ENCODE peak calls at places on chromosomes 6 and 20, in five cellular contexts. F is adipocyte, Y is Caco-2, G is cardiac muscle cell, T is HCT116. V is an unnamed sample.

GRCh38 chr6:24667378-24667803 is 514 bp downstream of the ACOT13 start:
- DNase-seq in Y (peak; percentile 71), T (no peak), G (peak; percentile 41), F (peak; percentile 35), V (no peak)

GRCh38 chr6:158780963-158781691 is 38.0 kb downstream of the EZR start:
- DNase-seq in G (no peak), T (no peak), F (no peak), Y (peak; percentile 69), V (no peak)

GRCh38 chr6:26187981-26188635 is 100.9 kb downstream of the HFE start:
- DNase-seq in Y (peak; percentile 42), F (peak; percentile 62), G (peak; percentile 63), T (peak; percentile 39), V (peak; percentile 87)

GRCh38 chr6:17267586-17267985 is 13.6 kb upstream of the RBM24 start:
- DNase-seq in T (no peak), Y (no peak), F (no peak), G (no peak), V (no peak)

GRCh38 chr6:70675822-70676221 is 8.1 kb downstream of the SMAP1 start:
- DNase-seq in Y (no peak), F (no peak), T (no peak), G (no peak), V (no peak)

GRCh38 chr20:31566658-31567379 is 38.3 kb upstream of the ID1 start:
- DNase-seq in F (no peak), G (no peak), T (peak; percentile 75), Y (no peak), V (no peak)

GRCh38 chr6:20705741-20706140 is 171.5 kb downstream of the CDKAL1 start:
- DNase-seq in F (no peak), Y (no peak), G (no peak), T (no peak), V (no peak)

GRCh38 chr20:39853664-39854063 is 835.4 kb downstream of the MAFB start:
- DNase-seq in G (peak; percentile 63), F (peak; percentile 52), Y (no peak), T (no peak), V (no peak)

GRCh38 chr6:22613695-22614094 is 44.3 kb downstream of the HDGFL1 start:
- DNase-seq in F (peak; percentile 61), T (no peak), Y (no peak), G (peak; percentile 47), V (no peak)

GRCh38 chr6:165183496-165184140 is 125.8 kb downstream of the C6orf118 start:
- DNase-seq in Y (no peak), G (no peak), T (no peak), F (no peak), V (no peak)

GRCh38 chr6:166904101-166904746 is 52.1 kb downstream of the RNASET2 start:
- DNase-seq in T (no peak), F (no peak), Y (no peak), G (peak; percentile 50), V (no peak)

GRCh38 chr6:165834613-165835259 is 171.7 kb upstream of the PDE10A start:
- DNase-seq in G (peak; percentile 53), T (no peak), F (no peak), Y (no peak), V (no peak)

GRCh38 chr20:42706762-42707161 is 482.9 kb downstream of the PTPRT start:
- DNase-seq in F (no peak), G (no peak), Y (no peak), T (no peak), V (no peak)

GRCh38 chr20:31712564-31713311 is 9.9 kb downstream of the BCL2L1 start:
- DNase-seq in F (peak; percentile 82), Y (peak; percentile 98), G (peak; percentile 93), T (peak; percentile 92), V (peak; percentile 89)

GRCh38 chr20:6081236-6081635 is 27.4 kb upstream of the LRRN4 start:
- DNase-seq in T (no peak), F (peak; percentile 14), G (peak; percentile 65), Y (no peak), V (no peak)

GRCh38 chr6:30687659-30688431 is 1.4 kb upstream of the PPP1R18 start:
- DNase-seq in Y (peak; percentile 22), G (peak; percentile 49), T (no peak), F (peak; percentile 77), V (no peak)

GRCh38 chr20:14334306-14334930 is 3.0 kb downstream of the FLRT3 start:
- DNase-seq in T (no peak), Y (peak; percentile 74), F (peak; percentile 89), G (peak; percentile 30), V (no peak)

GRCh38 chr6:30211306-30211705 is 1.9 kb downstream of the TRIM26 start:
- DNase-seq in F (no peak), Y (no peak), G (no peak), T (no peak), V (no peak)

GRCh38 chr6:17740559-17741220 is 34.0 kb upstream of the NUP153 start:
- DNase-seq in Y (no peak), G (no peak), F (no peak), T (no peak), V (no peak)

GRCh38 chr6:138514860-138515540 is 15.7 kb upstream of the NHSL1 start:
- DNase-seq in F (no peak), Y (no peak), G (no peak), T (no peak), V (no peak)

GRCh38 chr6:152922706-152923105 is 60.1 kb downstream of the FBXO5 start:
- DNase-seq in G (no peak), Y (no peak), T (no peak), F (no peak), V (no peak)

GRCh38 chr6:155364844-155365437 is 50.7 kb upstream of the TFB1M start:
- DNase-seq in G (no peak), Y (no peak), F (no peak), T (no peak), V (no peak)

GRCh38 chr6:45864651-45865050 is 151.0 kb downstream of the CLIC5 start:
- DNase-seq in T (no peak), G (no peak), F (no peak), Y (no peak), V (no peak)

GRCh38 chr6:43740961-43741764 is 28.8 kb upstream of the VEGFA start:
- DNase-seq in F (peak; percentile 23), T (no peak), Y (no peak), G (no peak), V (no peak)

GRCh38 chr6:68826501-68826900 is 191.4 kb downstream of the ADGRB3 start:
- DNase-seq in T (no peak), Y (no peak), G (peak; percentile 0), F (no peak), V (no peak)

GRCh38 chr20:46132705-46133120 is 14.6 kb downstream of the CD40 start:
- DNase-seq in T (peak; percentile 21), F (peak; percentile 80), G (peak; percentile 73), Y (peak; percentile 90), V (peak; percentile 85)

GRCh38 chr6:110517601-110518280 is 41.3 kb upstream of the SLC22A16 start:
- DNase-seq in G (peak; percentile 62), Y (no peak), F (no peak), T (no peak), V (no peak)

GRCh38 chr6:169469028-169469427 is 215.4 kb upstream of the THBS2 start:
- DNase-seq in T (no peak), G (no peak), Y (no peak), F (no peak), V (no peak)

GRCh38 chr6:169470790-169471189 is 217.1 kb upstream of the THBS2 start:
- DNase-seq in G (no peak), T (no peak), F (no peak), Y (no peak), V (no peak)

GRCh38 chr6:169474362-169474761 is 220.7 kb upstream of the THBS2 start:
- DNase-seq in Y (no peak), F (no peak), G (no peak), T (no peak), V (no peak)

GRCh38 chr6:169472786-169473416 is 219.3 kb upstream of the THBS2 start:
- DNase-seq in F (no peak), Y (no peak), G (no peak), T (no peak), V (no peak)

GRCh38 chr6:169473663-169474062 is 220.0 kb upstream of the THBS2 start:
- DNase-seq in T (no peak), Y (no peak), G (no peak), F (no peak), V (no peak)
- H3K9me3 ChIP-seq in T (peaks cover 4% of the 10 kb centered on the region), Y (no peaks in the 10 kb centered on the region), G (peaks cover 3% of the 10 kb centered on the region), F (peaks cover 23% of the 10 kb centered on the region), V (no peaks in the 10 kb centered on the region)

DNA sequence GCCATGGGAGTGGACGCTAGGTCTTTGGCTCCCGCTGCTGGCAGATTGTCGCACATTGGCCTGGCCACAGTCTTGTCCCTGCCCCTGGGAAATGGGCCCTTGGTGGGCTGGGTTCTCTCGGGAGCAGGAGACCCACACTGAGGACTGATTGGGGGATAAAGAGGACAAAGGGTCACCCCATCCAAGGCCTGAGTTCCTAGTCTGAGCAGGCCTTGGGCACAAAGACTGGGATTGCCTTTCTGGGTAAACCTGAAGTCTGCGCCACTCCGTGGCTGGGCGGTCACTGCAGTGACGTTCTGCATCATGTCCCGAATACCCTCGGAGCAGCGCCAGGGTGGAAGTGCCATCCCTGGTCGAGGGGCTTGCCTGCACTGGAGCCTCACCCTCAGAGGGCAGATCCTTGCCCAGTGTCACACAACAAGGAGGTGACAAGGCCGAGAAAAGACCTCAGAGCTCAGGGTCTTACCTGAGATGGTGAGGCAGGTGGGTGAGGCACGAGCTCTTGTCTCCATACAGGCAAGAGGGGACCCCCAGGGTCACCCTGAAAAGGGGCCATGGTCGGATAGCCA is 36.1 kb upstream of the ZBP1 start:
- DNase-seq in F (no peak), T (no peak), G (no peak), Y (no peak), V (no peak)
- H3K4me1 ChIP-seq in F (no peaks in the 10 kb centered on the region), T (no peaks in the 10 kb centered on the region), G (no peaks in the 10 kb centered on the region), Y (no peaks in the 10 kb centered on the region), V (no peaks in the 10 kb centered on the region)

GRCh38 chr20:60187683-60188082 is 229.5 kb downstream of the CDH26 start:
- DNase-seq in G (no peak), F (no peak), T (no peak), Y (no peak), V (no peak)

GRCh38 chr20:60192351-60192750 is 234.1 kb downstream of the CDH26 start:
- DNase-seq in Y (no peak), F (no peak), T (no peak), G (no peak), V (no peak)

DNA sequence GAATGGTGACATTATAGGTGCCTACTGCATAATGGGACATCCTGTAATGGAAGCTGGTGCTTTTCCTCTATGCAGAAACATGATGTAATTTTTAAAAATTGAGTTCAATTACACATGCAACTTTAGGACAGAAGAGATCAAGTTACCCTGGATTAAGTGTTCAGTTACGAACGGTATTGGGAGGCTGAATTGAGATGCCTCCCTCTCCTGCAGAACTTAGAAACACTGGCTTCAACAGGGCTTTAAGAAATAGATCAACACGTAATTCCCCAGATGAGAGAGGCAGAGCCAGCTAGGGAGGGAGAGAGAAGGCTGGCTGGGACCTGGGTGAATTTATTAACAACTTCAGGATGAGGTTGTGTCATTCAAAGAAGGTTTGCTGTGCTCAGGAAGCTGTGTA is 232.8 kb downstream of the CDH26 start:
- DNase-seq in Y (no peak), T (no peak), F (peak; percentile 8), G (no peak), V (no peak)
- H3K27me3 ChIP-seq in Y (no peaks in the 10 kb centered on the region), T (no peaks in the 10 kb centered on the region), F (no peaks in the 10 kb centered on the region), G (no peaks in the 10 kb centered on the region), V (no peaks in the 10 kb centered on the region)

DNA sequence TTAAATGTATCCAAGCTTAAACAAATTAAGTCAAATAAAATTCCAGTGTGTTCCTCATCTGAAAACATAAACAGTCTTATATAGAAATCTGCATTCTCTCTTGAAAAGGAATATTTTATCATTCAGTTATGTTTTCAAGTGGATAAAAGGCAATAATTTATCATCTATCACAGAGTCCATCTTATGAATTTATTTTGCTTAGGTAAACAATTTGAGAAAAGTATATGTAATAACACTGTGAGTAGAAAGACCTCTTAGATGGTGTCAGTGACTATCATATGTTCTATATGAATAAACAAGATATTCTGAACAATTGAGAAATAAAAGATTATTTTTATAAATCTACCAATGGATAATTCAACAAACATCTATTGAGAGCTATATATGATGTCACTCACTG is 397.6 kb upstream of the GJE1 start:
- DNase-seq in G (no peak), Y (no peak), T (no peak), F (no peak), V (no peak)
- H3K9me3 ChIP-seq in G (no peaks in the 10 kb centered on the region), Y (no peaks in the 10 kb centered on the region), T (no peaks in the 10 kb centered on the region), F (no peaks in the 10 kb centered on the region), V (no peaks in the 10 kb centered on the region)

V was measured in HAP-1.